ENCODE peak calls at places on chromosomes 12 and 14, in seven cellular contexts. One of them, this sample, is unnamed. For H3K36me3, the result is how much of the 10 kb centered on the place peaks cover.

GRCh38 chr14:60721331-60722162 is 2.6 kb downstream of the SIX4 start:
- DNase-seq in astrocyte: peak
- DNase-seq in testis: peak
- DNase-seq in thoracic aorta: peak
- DNase-seq in cardiac muscle cell: peak
- DNase-seq in naive thymus-derived CD4-positive, alpha-beta T cell: peak
- DNase-seq in CD4-positive, CD25-positive, alpha-beta regulatory T cell: peak
- DNase-seq in this sample: peak

GRCh38 chr12:24743891-24744793 is 204.8 kb downstream of the BCAT1 start:
- DNase-seq in astrocyte: no peak
- DNase-seq in testis: no peak
- DNase-seq in thoracic aorta: no peak
- DNase-seq in cardiac muscle cell: peak
- DNase-seq in naive thymus-derived CD4-positive, alpha-beta T cell: no peak
- DNase-seq in CD4-positive, CD25-positive, alpha-beta regulatory T cell: no peak
- DNase-seq in this sample: no peak

GRCh38 chr12:11577658-11578260 is 71.7 kb upstream of the ETV6 start:
- DNase-seq in astrocyte: peak
- DNase-seq in testis: no peak
- DNase-seq in thoracic aorta: no peak
- DNase-seq in cardiac muscle cell: no peak
- DNase-seq in naive thymus-derived CD4-positive, alpha-beta T cell: no peak
- DNase-seq in CD4-positive, CD25-positive, alpha-beta regulatory T cell: no peak
- DNase-seq in this sample: no peak

GRCh38 chr12:49954863-49955830 is 4.6 kb downstream of the AQP2 start:
- DNase-seq in astrocyte: no peak
- DNase-seq in testis: no peak
- DNase-seq in thoracic aorta: no peak
- DNase-seq in cardiac muscle cell: no peak
- DNase-seq in naive thymus-derived CD4-positive, alpha-beta T cell: peak
- DNase-seq in CD4-positive, CD25-positive, alpha-beta regulatory T cell: no peak
- DNase-seq in this sample: peak

GRCh38 chr14:50677527-50678063 is 9.5 kb upstream of the SAV1 start:
- DNase-seq in astrocyte: peak
- DNase-seq in testis: no peak
- DNase-seq in thoracic aorta: no peak
- DNase-seq in cardiac muscle cell: no peak
- DNase-seq in naive thymus-derived CD4-positive, alpha-beta T cell: no peak
- DNase-seq in CD4-positive, CD25-positive, alpha-beta regulatory T cell: no peak
- DNase-seq in this sample: no peak

GRCh38 chr12:130871286-130872178 is at the start of gene RAN:
- DNase-seq in astrocyte: peak
- DNase-seq in testis: peak
- DNase-seq in thoracic aorta: peak
- DNase-seq in cardiac muscle cell: peak
- DNase-seq in naive thymus-derived CD4-positive, alpha-beta T cell: peak
- DNase-seq in CD4-positive, CD25-positive, alpha-beta regulatory T cell: peak
- DNase-seq in this sample: peak

GRCh38 chr12:10867381-10867780 is 16.7 kb downstream of the PRH1 start:
- DNase-seq in astrocyte: no peak
- DNase-seq in testis: no peak
- DNase-seq in thoracic aorta: no peak
- DNase-seq in cardiac muscle cell: no peak
- DNase-seq in naive thymus-derived CD4-positive, alpha-beta T cell: no peak
- DNase-seq in CD4-positive, CD25-positive, alpha-beta regulatory T cell: no peak
- DNase-seq in this sample: no peak

GRCh38 chr12:64943686-64944085 is 119.2 kb downstream of the TBC1D30 start:
- DNase-seq in astrocyte: peak
- DNase-seq in testis: no peak
- DNase-seq in thoracic aorta: no peak
- DNase-seq in cardiac muscle cell: no peak
- DNase-seq in naive thymus-derived CD4-positive, alpha-beta T cell: no peak
- DNase-seq in CD4-positive, CD25-positive, alpha-beta regulatory T cell: no peak
- DNase-seq in this sample: no peak

DNA sequence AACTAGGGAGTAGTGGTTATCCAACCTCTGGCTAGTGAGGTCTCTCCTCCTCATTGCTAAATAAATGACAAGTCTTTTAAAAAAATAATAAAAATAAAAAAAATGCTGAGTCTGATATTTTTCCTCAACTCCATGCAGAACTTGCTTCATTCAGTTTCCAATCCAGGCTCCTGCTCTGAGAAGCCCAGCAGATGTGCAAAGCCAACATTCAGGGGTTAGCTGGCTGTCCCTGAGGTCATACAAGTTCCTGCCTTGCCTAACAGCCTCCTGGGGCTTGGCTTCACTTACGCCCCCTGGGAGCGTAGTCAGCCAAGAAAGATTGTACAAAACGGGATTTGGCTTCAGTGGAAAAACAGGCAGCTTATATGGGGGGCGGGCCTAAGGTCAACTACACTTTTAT is 23.3 kb downstream of the RTRAF start:
- DNase-seq in astrocyte: no peak
- DNase-seq in testis: no peak
- DNase-seq in thoracic aorta: no peak
- DNase-seq in cardiac muscle cell: no peak
- DNase-seq in naive thymus-derived CD4-positive, alpha-beta T cell: no peak
- DNase-seq in CD4-positive, CD25-positive, alpha-beta regulatory T cell: no peak
- DNase-seq in this sample: no peak
- H3K36me3 ChIP-seq in astrocyte: under half
- H3K36me3 ChIP-seq in testis: under half
- H3K36me3 ChIP-seq in thoracic aorta: under half
- H3K36me3 ChIP-seq in cardiac muscle cell: half or more
- H3K36me3 ChIP-seq in naive thymus-derived CD4-positive, alpha-beta T cell: under half
- H3K36me3 ChIP-seq in CD4-positive, CD25-positive, alpha-beta regulatory T cell: under half
- H3K36me3 ChIP-seq in this sample: under half

GRCh38 chr14:22488522-22489246 is 100.3 kb downstream of the DAD1 start:
- DNase-seq in astrocyte: no peak
- DNase-seq in testis: no peak
- DNase-seq in thoracic aorta: no peak
- DNase-seq in cardiac muscle cell: no peak
- DNase-seq in naive thymus-derived CD4-positive, alpha-beta T cell: no peak
- DNase-seq in CD4-positive, CD25-positive, alpha-beta regulatory T cell: no peak
- DNase-seq in this sample: no peak
- H3K4me3 ChIP-seq in astrocyte: no peak
- H3K4me3 ChIP-seq in testis: no peak
- H3K4me3 ChIP-seq in thoracic aorta: no peak
- H3K4me3 ChIP-seq in cardiac muscle cell: no peak
- H3K4me3 ChIP-seq in naive thymus-derived CD4-positive, alpha-beta T cell: peak
- H3K4me3 ChIP-seq in CD4-positive, CD25-positive, alpha-beta regulatory T cell: peak
- H3K4me3 ChIP-seq in this sample: no peak

GRCh38 chr12:77047341-77048202 is 17.8 kb downstream of the E2F7 start:
- DNase-seq in astrocyte: no peak
- DNase-seq in testis: no peak
- DNase-seq in thoracic aorta: no peak
- DNase-seq in cardiac muscle cell: no peak
- DNase-seq in naive thymus-derived CD4-positive, alpha-beta T cell: no peak
- DNase-seq in CD4-positive, CD25-positive, alpha-beta regulatory T cell: no peak
- DNase-seq in this sample: no peak

GRCh38 chr12:77045183-77045582 is 20.2 kb downstream of the E2F7 start:
- DNase-seq in astrocyte: no peak
- DNase-seq in testis: no peak
- DNase-seq in thoracic aorta: no peak
- DNase-seq in cardiac muscle cell: no peak
- DNase-seq in naive thymus-derived CD4-positive, alpha-beta T cell: no peak
- DNase-seq in CD4-positive, CD25-positive, alpha-beta regulatory T cell: no peak
- DNase-seq in this sample: no peak

GRCh38 chr12:77042834-77043233 is 22.5 kb downstream of the E2F7 start:
- DNase-seq in astrocyte: no peak
- DNase-seq in testis: no peak
- DNase-seq in thoracic aorta: no peak
- DNase-seq in cardiac muscle cell: no peak
- DNase-seq in naive thymus-derived CD4-positive, alpha-beta T cell: no peak
- DNase-seq in CD4-positive, CD25-positive, alpha-beta regulatory T cell: no peak
- DNase-seq in this sample: no peak
- H3K36me3 ChIP-seq in astrocyte: half or more
- H3K36me3 ChIP-seq in testis: under half
- H3K36me3 ChIP-seq in thoracic aorta: under half
- H3K36me3 ChIP-seq in cardiac muscle cell: under half
- H3K36me3 ChIP-seq in naive thymus-derived CD4-positive, alpha-beta T cell: under half
- H3K36me3 ChIP-seq in CD4-positive, CD25-positive, alpha-beta regulatory T cell: under half
- H3K36me3 ChIP-seq in this sample: under half

GRCh38 chr14:88191605-88192004 is 131.5 kb downstream of the KCNK10 start:
- DNase-seq in astrocyte: no peak
- DNase-seq in testis: no peak
- DNase-seq in thoracic aorta: no peak
- DNase-seq in cardiac muscle cell: no peak
- DNase-seq in naive thymus-derived CD4-positive, alpha-beta T cell: no peak
- DNase-seq in CD4-positive, CD25-positive, alpha-beta regulatory T cell: no peak
- DNase-seq in this sample: no peak

GRCh38 chr14:88198441-88198840 is 124.6 kb downstream of the KCNK10 start:
- DNase-seq in astrocyte: no peak
- DNase-seq in testis: no peak
- DNase-seq in thoracic aorta: no peak
- DNase-seq in cardiac muscle cell: no peak
- DNase-seq in naive thymus-derived CD4-positive, alpha-beta T cell: no peak
- DNase-seq in CD4-positive, CD25-positive, alpha-beta regulatory T cell: no peak
- DNase-seq in this sample: no peak

GRCh38 chr14:88196925-88197324 is 126.1 kb downstream of the KCNK10 start:
- DNase-seq in astrocyte: no peak
- DNase-seq in testis: no peak
- DNase-seq in thoracic aorta: no peak
- DNase-seq in cardiac muscle cell: no peak
- DNase-seq in naive thymus-derived CD4-positive, alpha-beta T cell: no peak
- DNase-seq in CD4-positive, CD25-positive, alpha-beta regulatory T cell: no peak
- DNase-seq in this sample: no peak

GRCh38 chr14:88194531-88194930 is 128.5 kb downstream of the KCNK10 start:
- DNase-seq in astrocyte: no peak
- DNase-seq in testis: no peak
- DNase-seq in thoracic aorta: no peak
- DNase-seq in cardiac muscle cell: no peak
- DNase-seq in naive thymus-derived CD4-positive, alpha-beta T cell: no peak
- DNase-seq in CD4-positive, CD25-positive, alpha-beta regulatory T cell: no peak
- DNase-seq in this sample: no peak

GRCh38 chr14:88195676-88196075 is 127.4 kb downstream of the KCNK10 start:
- DNase-seq in astrocyte: no peak
- DNase-seq in testis: no peak
- DNase-seq in thoracic aorta: no peak
- DNase-seq in cardiac muscle cell: peak
- DNase-seq in naive thymus-derived CD4-positive, alpha-beta T cell: no peak
- DNase-seq in CD4-positive, CD25-positive, alpha-beta regulatory T cell: no peak
- DNase-seq in this sample: no peak
- H3K4me3 ChIP-seq in astrocyte: no peak
- H3K4me3 ChIP-seq in testis: no peak
- H3K4me3 ChIP-seq in thoracic aorta: no peak
- H3K4me3 ChIP-seq in cardiac muscle cell: no peak
- H3K4me3 ChIP-seq in naive thymus-derived CD4-positive, alpha-beta T cell: no peak
- H3K4me3 ChIP-seq in CD4-positive, CD25-positive, alpha-beta regulatory T cell: no peak
- H3K4me3 ChIP-seq in this sample: no peak

GRCh38 chr14:21203470-21204166 is 47.8 kb upstream of the OR5AU1 start:
- DNase-seq in astrocyte: no peak
- DNase-seq in testis: no peak
- DNase-seq in thoracic aorta: no peak
- DNase-seq in cardiac muscle cell: no peak
- DNase-seq in naive thymus-derived CD4-positive, alpha-beta T cell: no peak
- DNase-seq in CD4-positive, CD25-positive, alpha-beta regulatory T cell: no peak
- DNase-seq in this sample: no peak

GRCh38 chr14:21206753-21207684 is 51.2 kb upstream of the OR5AU1 start:
- DNase-seq in astrocyte: no peak
- DNase-seq in testis: no peak
- DNase-seq in thoracic aorta: no peak
- DNase-seq in cardiac muscle cell: no peak
- DNase-seq in naive thymus-derived CD4-positive, alpha-beta T cell: no peak
- DNase-seq in CD4-positive, CD25-positive, alpha-beta regulatory T cell: no peak
- DNase-seq in this sample: no peak

GRCh38 chr14:21205026-21205677 is 49.3 kb upstream of the OR5AU1 start:
- DNase-seq in astrocyte: no peak
- DNase-seq in testis: no peak
- DNase-seq in thoracic aorta: no peak
- DNase-seq in cardiac muscle cell: no peak
- DNase-seq in naive thymus-derived CD4-positive, alpha-beta T cell: no peak
- DNase-seq in CD4-positive, CD25-positive, alpha-beta regulatory T cell: no peak
- DNase-seq in this sample: no peak

GRCh38 chr14:21204167-21205025 is 48.5 kb upstream of the OR5AU1 start:
- DNase-seq in astrocyte: no peak
- DNase-seq in testis: no peak
- DNase-seq in thoracic aorta: no peak
- DNase-seq in cardiac muscle cell: no peak
- DNase-seq in naive thymus-derived CD4-positive, alpha-beta T cell: no peak
- DNase-seq in CD4-positive, CD25-positive, alpha-beta regulatory T cell: no peak
- DNase-seq in this sample: no peak

GRCh38 chr14:21205678-21206581 is 50.1 kb upstream of the OR5AU1 start:
- DNase-seq in astrocyte: no peak
- DNase-seq in testis: no peak
- DNase-seq in thoracic aorta: no peak
- DNase-seq in cardiac muscle cell: no peak
- DNase-seq in naive thymus-derived CD4-positive, alpha-beta T cell: no peak
- DNase-seq in CD4-positive, CD25-positive, alpha-beta regulatory T cell: no peak
- DNase-seq in this sample: no peak
- H3K36me3 ChIP-seq in astrocyte: half or more
- H3K36me3 ChIP-seq in testis: under half
- H3K36me3 ChIP-seq in thoracic aorta: under half
- H3K36me3 ChIP-seq in cardiac muscle cell: under half
- H3K36me3 ChIP-seq in naive thymus-derived CD4-positive, alpha-beta T cell: under half
- H3K36me3 ChIP-seq in CD4-positive, CD25-positive, alpha-beta regulatory T cell: under half
- H3K36me3 ChIP-seq in this sample: under half

GRCh38 chr14:103073367-103073875 is 10.6 kb upstream of the LBHD2 start:
- DNase-seq in astrocyte: no peak
- DNase-seq in testis: no peak
- DNase-seq in thoracic aorta: no peak
- DNase-seq in cardiac muscle cell: no peak
- DNase-seq in naive thymus-derived CD4-positive, alpha-beta T cell: no peak
- DNase-seq in CD4-positive, CD25-positive, alpha-beta regulatory T cell: no peak
- DNase-seq in this sample: no peak
- H3K4me3 ChIP-seq in astrocyte: no peak
- H3K4me3 ChIP-seq in testis: no peak
- H3K4me3 ChIP-seq in thoracic aorta: no peak
- H3K4me3 ChIP-seq in cardiac muscle cell: no peak
- H3K4me3 ChIP-seq in naive thymus-derived CD4-positive, alpha-beta T cell: no peak
- H3K4me3 ChIP-seq in CD4-positive, CD25-positive, alpha-beta regulatory T cell: no peak
- H3K4me3 ChIP-seq in this sample: no peak

DNA sequence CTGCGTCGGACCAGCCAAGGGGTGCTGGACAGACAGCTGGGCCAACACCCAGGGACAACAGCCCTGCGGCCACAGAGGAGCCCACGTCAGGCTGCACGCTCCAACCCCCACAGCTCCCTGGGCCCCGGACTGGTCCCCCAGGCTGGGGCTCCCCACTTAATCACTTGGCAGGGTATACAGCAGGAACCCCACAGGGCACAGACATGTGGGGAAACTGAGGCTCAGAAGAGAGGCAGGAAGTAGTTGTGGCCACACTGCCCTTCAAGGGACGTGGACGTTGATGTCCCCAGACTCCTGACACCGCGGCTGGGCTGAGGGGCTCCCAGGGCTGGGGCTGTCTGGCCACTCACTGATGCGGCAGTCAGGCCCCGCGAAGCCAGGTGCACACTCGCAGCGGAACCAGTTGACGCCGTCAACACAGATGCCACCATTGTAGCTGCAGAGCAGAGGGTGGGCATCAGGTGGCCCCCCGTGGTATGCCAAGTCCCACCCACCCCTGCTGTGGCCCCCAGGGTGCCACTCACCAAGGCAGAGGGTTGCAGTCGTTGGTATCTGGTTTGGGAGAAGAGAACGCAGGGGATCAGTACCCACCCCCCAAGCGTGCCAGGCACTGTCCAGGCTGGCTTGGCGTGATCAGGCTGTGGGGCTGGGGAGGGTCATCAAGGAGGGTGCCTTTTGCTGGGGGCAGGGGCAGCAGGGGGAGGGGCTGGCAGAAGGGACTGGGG is 21.4 kb downstream of the JAG2 start:
- DNase-seq in astrocyte: no peak
- DNase-seq in testis: no peak
- DNase-seq in thoracic aorta: no peak
- DNase-seq in cardiac muscle cell: no peak
- DNase-seq in naive thymus-derived CD4-positive, alpha-beta T cell: no peak
- DNase-seq in CD4-positive, CD25-positive, alpha-beta regulatory T cell: no peak
- DNase-seq in this sample: peak
- H3K36me3 ChIP-seq in astrocyte: under half
- H3K36me3 ChIP-seq in testis: under half
- H3K36me3 ChIP-seq in thoracic aorta: under half
- H3K36me3 ChIP-seq in cardiac muscle cell: under half
- H3K36me3 ChIP-seq in naive thymus-derived CD4-positive, alpha-beta T cell: under half
- H3K36me3 ChIP-seq in CD4-positive, CD25-positive, alpha-beta regulatory T cell: under half
- H3K36me3 ChIP-seq in this sample: under half

GRCh38 chr12:5430639-5431603 is 987 bp upstream of the NTF3 start:
- DNase-seq in astrocyte: no peak
- DNase-seq in testis: no peak
- DNase-seq in thoracic aorta: no peak
- DNase-seq in cardiac muscle cell: no peak
- DNase-seq in naive thymus-derived CD4-positive, alpha-beta T cell: no peak
- DNase-seq in CD4-positive, CD25-positive, alpha-beta regulatory T cell: no peak
- DNase-seq in this sample: peak
- H3K4me3 ChIP-seq in astrocyte: peak
- H3K4me3 ChIP-seq in testis: peak
- H3K4me3 ChIP-seq in thoracic aorta: peak
- H3K4me3 ChIP-seq in cardiac muscle cell: peak
- H3K4me3 ChIP-seq in naive thymus-derived CD4-positive, alpha-beta T cell: no peak
- H3K4me3 ChIP-seq in CD4-positive, CD25-positive, alpha-beta regulatory T cell: no peak
- H3K4me3 ChIP-seq in this sample: peak

This sample was measured in H7.